ENCODE peak calls at places on chromosomes 7 and 10, in five cellular contexts. Y is AG08395, O is activated B cell treated with CpG ODN at 0.5 μM for 24 hours, J is iris pigment epithelial cell, W is IMR-90. M is an unnamed sample.

GRCh38 chr7:107961399-107961798 is 41.6 kb downstream of the LAMB1 start:
- DNase-seq in Y (no peak), W (no peak), J (no peak), O (no peak), M (no peak)

GRCh38 chr10:47137311-47137851 is 162.6 kb upstream of the GDF10 start:
- DNase-seq in Y (peak), O (no peak), J (peak), W (peak), M (no peak)

GRCh38 chr7:35036361-35037171 is 719 bp downstream of the DPY19L1 start:
- DNase-seq in O (peak), J (peak), W (peak), Y (peak), M (peak)

GRCh38 chr10:77500754-77501151 is 136.9 kb downstream of the KCNMA1 start:
- DNase-seq in W (peak), Y (no peak), O (no peak), J (peak), M (no peak)

GRCh38 chr7:103446046-103446520 is at the start of gene SLC26A5:
- DNase-seq in O (no peak), W (no peak), J (no peak), Y (no peak), M (peak)

GRCh38 chr10:77907900-77908717 is 18.4 kb downstream of the DLG5 start:
- DNase-seq in O (no peak), Y (no peak), J (no peak), W (no peak), M (no peak)

GRCh38 chr7:79118143-79118542 is 335.3 kb downstream of the MAGI2 start:
- DNase-seq in J (no peak), W (peak), O (no peak), Y (no peak), M (no peak)

GRCh38 chr7:2968176-2968575 is 75.5 kb downstream of the CARD11 start:
- DNase-seq in W (no peak), Y (no peak), J (no peak), O (no peak), M (peak)

GRCh38 chr7:125511310-125511709 is 581.7 kb upstream of the POT1 start:
- DNase-seq in J (no peak), W (no peak), Y (no peak), O (no peak), M (no peak)

GRCh38 chr10:15123749-15124184 is 26.6 kb downstream of the RPP38 start:
- DNase-seq in J (peak), O (no peak), Y (peak), W (peak), M (no peak)

GRCh38 chr10:96618648-96619047 is 31.8 kb upstream of the TM9SF3 start:
- DNase-seq in W (no peak), Y (peak), J (peak), O (no peak), M (peak)

GRCh38 chr7:106448992-106449859 is 164.4 kb upstream of the NAMPT start:
- DNase-seq in W (no peak), J (no peak), Y (no peak), O (no peak), M (peak)

GRCh38 chr7:92749327-92749730 is 87.0 kb downstream of the CDK6 start:
- DNase-seq in Y (no peak), O (no peak), J (peak), W (peak), M (no peak)

GRCh38 chr7:144386741-144387140 is 16.8 kb downstream of the NOBOX start:
- DNase-seq in J (peak), Y (peak), W (peak), O (no peak), M (no peak)